ENCODE peak calls at places on chromosomes 6 and 20, in ten cellular contexts. One of them, this sample, is unnamed.

GRCh38 chr6:11918021-11918738 is 93.9 kb upstream of the HIVEP1 start:
- DNase-seq in left ventricle myocardium inferior: no peak
- DNase-seq in NB4: no peak
- DNase-seq in activated B cell treated with CpG ODN at 0.5 μM for 24 hours: no peak
- DNase-seq in body of pancreas: no peak
- DNase-seq in ovary: no peak
- DNase-seq in CD4-positive, alpha-beta T cell: no peak
- DNase-seq in psoas muscle: no peak
- DNase-seq in SK-N-SH: peak; percentile 32
- DNase-seq in left lung: no peak
- DNase-seq in this sample: no peak

GRCh38 chr20:34076952-34077351 is 35.1 kb downstream of the EIF2S2 start:
- DNase-seq in left ventricle myocardium inferior: no peak
- DNase-seq in NB4: no peak
- DNase-seq in activated B cell treated with CpG ODN at 0.5 μM for 24 hours: no peak
- DNase-seq in body of pancreas: no peak
- DNase-seq in ovary: no peak
- DNase-seq in CD4-positive, alpha-beta T cell: no peak
- DNase-seq in psoas muscle: no peak
- DNase-seq in SK-N-SH: no peak
- DNase-seq in left lung: no peak
- DNase-seq in this sample: no peak

GRCh38 chr20:63895202-63895885 is 418 bp downstream of the DNAJC5 start:
- DNase-seq in left ventricle myocardium inferior: no peak
- DNase-seq in NB4: no peak
- DNase-seq in activated B cell treated with CpG ODN at 0.5 μM for 24 hours: no peak
- DNase-seq in body of pancreas: no peak
- DNase-seq in ovary: peak; percentile 41
- DNase-seq in CD4-positive, alpha-beta T cell: no peak
- DNase-seq in psoas muscle: no peak
- DNase-seq in SK-N-SH: no peak
- DNase-seq in left lung: no peak
- DNase-seq in this sample: no peak

GRCh38 chr6:89242574-89243330 is 25.6 kb upstream of the GABRR1 start:
- DNase-seq in left ventricle myocardium inferior: no peak
- DNase-seq in NB4: peak; percentile 65
- DNase-seq in activated B cell treated with CpG ODN at 0.5 μM for 24 hours: no peak
- DNase-seq in body of pancreas: peak; percentile 7
- DNase-seq in ovary: no peak
- DNase-seq in CD4-positive, alpha-beta T cell: no peak
- DNase-seq in psoas muscle: no peak
- DNase-seq in SK-N-SH: peak; percentile 61
- DNase-seq in left lung: no peak
- DNase-seq in this sample: no peak

GRCh38 chr20:36259177-36259835 is 23.0 kb downstream of the AAR2 start:
- DNase-seq in left ventricle myocardium inferior: no peak
- DNase-seq in NB4: no peak
- DNase-seq in activated B cell treated with CpG ODN at 0.5 μM for 24 hours: no peak
- DNase-seq in body of pancreas: no peak
- DNase-seq in ovary: no peak
- DNase-seq in CD4-positive, alpha-beta T cell: no peak
- DNase-seq in psoas muscle: no peak
- DNase-seq in SK-N-SH: no peak
- DNase-seq in left lung: no peak
- DNase-seq in this sample: no peak

GRCh38 chr20:23692725-23693124 is 3.9 kb upstream of the CST4 start:
- DNase-seq in left ventricle myocardium inferior: no peak
- DNase-seq in NB4: no peak
- DNase-seq in activated B cell treated with CpG ODN at 0.5 μM for 24 hours: no peak
- DNase-seq in body of pancreas: no peak
- DNase-seq in ovary: no peak
- DNase-seq in CD4-positive, alpha-beta T cell: no peak
- DNase-seq in psoas muscle: no peak
- DNase-seq in SK-N-SH: no peak
- DNase-seq in left lung: no peak
- DNase-seq in this sample: no peak

GRCh38 chr20:51402201-51402600 is 140.3 kb downstream of the NFATC2 start:
- DNase-seq in left ventricle myocardium inferior: no peak
- DNase-seq in NB4: peak; percentile 56
- DNase-seq in activated B cell treated with CpG ODN at 0.5 μM for 24 hours: no peak
- DNase-seq in body of pancreas: no peak
- DNase-seq in ovary: no peak
- DNase-seq in CD4-positive, alpha-beta T cell: peak; percentile 61
- DNase-seq in psoas muscle: no peak
- DNase-seq in SK-N-SH: no peak
- DNase-seq in left lung: no peak
- DNase-seq in this sample: no peak

GRCh38 chr20:18840248-18840645 is 26.7 kb downstream of the SCP2D1 start:
- DNase-seq in left ventricle myocardium inferior: no peak
- DNase-seq in NB4: no peak
- DNase-seq in activated B cell treated with CpG ODN at 0.5 μM for 24 hours: no peak
- DNase-seq in body of pancreas: no peak
- DNase-seq in ovary: no peak
- DNase-seq in CD4-positive, alpha-beta T cell: no peak
- DNase-seq in psoas muscle: no peak
- DNase-seq in SK-N-SH: no peak
- DNase-seq in left lung: no peak
- DNase-seq in this sample: no peak

GRCh38 chr6:28643017-28643740 is 117.5 kb downstream of the GPX5 start:
- DNase-seq in left ventricle myocardium inferior: no peak
- DNase-seq in NB4: peak; percentile 90
- DNase-seq in activated B cell treated with CpG ODN at 0.5 μM for 24 hours: no peak
- DNase-seq in body of pancreas: no peak
- DNase-seq in ovary: no peak
- DNase-seq in CD4-positive, alpha-beta T cell: no peak
- DNase-seq in psoas muscle: no peak
- DNase-seq in SK-N-SH: peak; percentile 38
- DNase-seq in left lung: no peak
- DNase-seq in this sample: no peak

GRCh38 chr6:118469468-118469867 is 78.6 kb upstream of the PLN start:
- DNase-seq in left ventricle myocardium inferior: no peak
- DNase-seq in NB4: peak; percentile 21
- DNase-seq in activated B cell treated with CpG ODN at 0.5 μM for 24 hours: no peak
- DNase-seq in body of pancreas: no peak
- DNase-seq in ovary: no peak
- DNase-seq in CD4-positive, alpha-beta T cell: no peak
- DNase-seq in psoas muscle: no peak
- DNase-seq in SK-N-SH: no peak
- DNase-seq in left lung: no peak
- DNase-seq in this sample: no peak

GRCh38 chr6:125104425-125104824 is 49.1 kb upstream of the TPD52L1 start:
- DNase-seq in left ventricle myocardium inferior: no peak
- DNase-seq in NB4: no peak
- DNase-seq in activated B cell treated with CpG ODN at 0.5 μM for 24 hours: no peak
- DNase-seq in body of pancreas: no peak
- DNase-seq in ovary: no peak
- DNase-seq in CD4-positive, alpha-beta T cell: no peak
- DNase-seq in psoas muscle: no peak
- DNase-seq in SK-N-SH: no peak
- DNase-seq in left lung: no peak
- DNase-seq in this sample: no peak

GRCh38 chr6:13874191-13874549 is 50.6 kb upstream of the RNF182 start:
- DNase-seq in left ventricle myocardium inferior: no peak
- DNase-seq in NB4: no peak
- DNase-seq in activated B cell treated with CpG ODN at 0.5 μM for 24 hours: no peak
- DNase-seq in body of pancreas: no peak
- DNase-seq in ovary: no peak
- DNase-seq in CD4-positive, alpha-beta T cell: no peak
- DNase-seq in psoas muscle: no peak
- DNase-seq in SK-N-SH: no peak
- DNase-seq in left lung: no peak
- DNase-seq in this sample: no peak

GRCh38 chr6:30747300-30747687 is 2.9 kb upstream of the IER3 start:
- DNase-seq in left ventricle myocardium inferior: no peak
- DNase-seq in NB4: no peak
- DNase-seq in activated B cell treated with CpG ODN at 0.5 μM for 24 hours: no peak
- DNase-seq in body of pancreas: no peak
- DNase-seq in ovary: no peak
- DNase-seq in CD4-positive, alpha-beta T cell: no peak
- DNase-seq in psoas muscle: no peak
- DNase-seq in SK-N-SH: no peak
- DNase-seq in left lung: no peak
- DNase-seq in this sample: no peak
- TF ChIP-seq CTCF in left ventricle myocardium inferior: no peak
- TF ChIP-seq CTCF in NB4: no peak
- TF ChIP-seq CTCF in activated B cell treated with CpG ODN at 0.5 μM for 24 hours: no peak
- TF ChIP-seq CTCF in body of pancreas: no peak
- TF ChIP-seq CTCF in ovary: no peak
- TF ChIP-seq CTCF in CD4-positive, alpha-beta T cell: no peak
- TF ChIP-seq CTCF in psoas muscle: no peak
- TF ChIP-seq CTCF in SK-N-SH: no peak
- TF ChIP-seq CTCF in left lung: no peak
- TF ChIP-seq CTCF in this sample: no peak

GRCh38 chr6:35419431-35419830 is 32.7 kb upstream of the FANCE start:
- DNase-seq in left ventricle myocardium inferior: no peak
- DNase-seq in NB4: peak; percentile 87
- DNase-seq in activated B cell treated with CpG ODN at 0.5 μM for 24 hours: no peak
- DNase-seq in body of pancreas: no peak
- DNase-seq in ovary: no peak
- DNase-seq in CD4-positive, alpha-beta T cell: peak; percentile 4
- DNase-seq in psoas muscle: no peak
- DNase-seq in SK-N-SH: no peak
- DNase-seq in left lung: no peak
- DNase-seq in this sample: no peak
- TF ChIP-seq CTCF in left ventricle myocardium inferior: no peak
- TF ChIP-seq CTCF in NB4: peak; percentile 64
- TF ChIP-seq CTCF in activated B cell treated with CpG ODN at 0.5 μM for 24 hours: no peak
- TF ChIP-seq CTCF in body of pancreas: no peak
- TF ChIP-seq CTCF in ovary: no peak
- TF ChIP-seq CTCF in CD4-positive, alpha-beta T cell: peak; percentile 26
- TF ChIP-seq CTCF in psoas muscle: no peak
- TF ChIP-seq CTCF in SK-N-SH: peak; percentile 23
- TF ChIP-seq CTCF in left lung: no peak
- TF ChIP-seq CTCF in this sample: peak; percentile 12

GRCh38 chr6:77177470-77177869 is 285.8 kb downstream of the HTR1B start:
- DNase-seq in left ventricle myocardium inferior: no peak
- DNase-seq in NB4: no peak
- DNase-seq in activated B cell treated with CpG ODN at 0.5 μM for 24 hours: no peak
- DNase-seq in body of pancreas: no peak
- DNase-seq in ovary: no peak
- DNase-seq in CD4-positive, alpha-beta T cell: no peak
- DNase-seq in psoas muscle: no peak
- DNase-seq in SK-N-SH: no peak
- DNase-seq in left lung: no peak
- DNase-seq in this sample: no peak

GRCh38 chr6:77172578-77172977 is 290.7 kb downstream of the HTR1B start:
- DNase-seq in left ventricle myocardium inferior: no peak
- DNase-seq in NB4: no peak
- DNase-seq in activated B cell treated with CpG ODN at 0.5 μM for 24 hours: no peak
- DNase-seq in body of pancreas: no peak
- DNase-seq in ovary: no peak
- DNase-seq in CD4-positive, alpha-beta T cell: no peak
- DNase-seq in psoas muscle: no peak
- DNase-seq in SK-N-SH: no peak
- DNase-seq in left lung: peak; percentile 47
- DNase-seq in this sample: no peak

GRCh38 chr6:77178821-77179220 is 284.5 kb downstream of the HTR1B start:
- DNase-seq in left ventricle myocardium inferior: no peak
- DNase-seq in NB4: no peak
- DNase-seq in activated B cell treated with CpG ODN at 0.5 μM for 24 hours: no peak
- DNase-seq in body of pancreas: no peak
- DNase-seq in ovary: no peak
- DNase-seq in CD4-positive, alpha-beta T cell: no peak
- DNase-seq in psoas muscle: no peak
- DNase-seq in SK-N-SH: no peak
- DNase-seq in left lung: no peak
- DNase-seq in this sample: no peak

DNA sequence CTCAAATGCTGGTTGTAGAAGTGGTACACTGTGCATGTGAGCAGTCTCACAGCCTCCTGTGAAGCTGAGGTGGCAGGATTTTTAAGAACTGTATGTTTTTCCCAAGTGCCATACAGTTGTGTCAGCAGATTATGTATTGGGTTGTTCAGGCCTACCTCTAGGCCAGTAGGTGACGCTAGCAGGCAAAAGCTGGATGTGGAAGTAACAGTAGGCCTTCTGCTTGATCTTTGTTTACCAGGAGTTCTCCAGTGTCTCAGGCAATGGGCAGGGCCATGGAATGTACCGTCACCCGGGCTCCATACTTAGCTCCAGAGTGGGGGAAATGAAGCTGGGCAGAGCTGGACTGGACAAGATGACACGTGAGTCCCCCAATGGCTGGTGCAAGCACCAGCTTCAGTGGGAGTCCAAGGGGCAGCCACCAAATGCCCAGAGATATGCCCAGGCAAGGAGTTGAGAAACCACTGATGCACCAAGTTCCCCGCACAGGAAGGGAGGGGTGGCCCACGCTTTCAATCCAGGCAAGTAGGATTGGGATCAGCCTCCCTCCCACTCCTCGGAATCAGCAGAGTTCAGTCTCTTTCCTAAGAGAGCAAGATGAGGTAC is 289.7 kb downstream of the HTR1B start:
- DNase-seq in left ventricle myocardium inferior: no peak
- DNase-seq in NB4: peak; percentile 8
- DNase-seq in activated B cell treated with CpG ODN at 0.5 μM for 24 hours: no peak
- DNase-seq in body of pancreas: no peak
- DNase-seq in ovary: no peak
- DNase-seq in CD4-positive, alpha-beta T cell: no peak
- DNase-seq in psoas muscle: no peak
- DNase-seq in SK-N-SH: peak; percentile 1
- DNase-seq in left lung: peak; percentile 23
- DNase-seq in this sample: no peak
- TF ChIP-seq CTCF in left ventricle myocardium inferior: no peak
- TF ChIP-seq CTCF in NB4: no peak
- TF ChIP-seq CTCF in activated B cell treated with CpG ODN at 0.5 μM for 24 hours: no peak
- TF ChIP-seq CTCF in body of pancreas: no peak
- TF ChIP-seq CTCF in ovary: no peak
- TF ChIP-seq CTCF in CD4-positive, alpha-beta T cell: no peak
- TF ChIP-seq CTCF in psoas muscle: no peak
- TF ChIP-seq CTCF in SK-N-SH: peak; percentile 55
- TF ChIP-seq CTCF in left lung: no peak
- TF ChIP-seq CTCF in this sample: no peak

GRCh38 chr6:108820011-108820410 is 28.2 kb upstream of the ARMC2 start:
- DNase-seq in left ventricle myocardium inferior: no peak
- DNase-seq in NB4: no peak
- DNase-seq in activated B cell treated with CpG ODN at 0.5 μM for 24 hours: no peak
- DNase-seq in body of pancreas: no peak
- DNase-seq in ovary: no peak
- DNase-seq in CD4-positive, alpha-beta T cell: no peak
- DNase-seq in psoas muscle: no peak
- DNase-seq in SK-N-SH: no peak
- DNase-seq in left lung: no peak
- DNase-seq in this sample: no peak

GRCh38 chr6:108831104-108831503 is 17.1 kb upstream of the ARMC2 start:
- DNase-seq in left ventricle myocardium inferior: no peak
- DNase-seq in NB4: no peak
- DNase-seq in activated B cell treated with CpG ODN at 0.5 μM for 24 hours: no peak
- DNase-seq in body of pancreas: no peak
- DNase-seq in ovary: peak; percentile 50
- DNase-seq in CD4-positive, alpha-beta T cell: no peak
- DNase-seq in psoas muscle: no peak
- DNase-seq in SK-N-SH: peak; percentile 57
- DNase-seq in left lung: no peak
- DNase-seq in this sample: no peak

DNA sequence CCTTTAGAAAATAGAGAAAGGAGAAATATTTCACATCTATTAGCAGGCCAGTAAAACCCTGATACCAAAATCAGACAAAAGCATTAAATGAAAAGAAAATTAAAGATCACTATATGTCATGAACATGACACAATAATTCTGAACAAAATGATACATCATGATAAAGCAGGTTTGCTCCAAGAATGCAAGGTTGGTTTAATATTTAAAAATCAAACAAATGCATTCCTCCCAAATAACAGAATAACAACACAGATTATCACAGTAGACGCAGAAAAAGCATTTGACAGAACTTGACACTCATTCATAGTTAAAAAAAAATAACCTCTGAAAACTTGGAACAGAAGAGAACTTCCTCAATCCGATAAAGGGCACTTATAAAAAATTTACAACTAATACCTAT is 22.9 kb upstream of the ARMC2 start:
- DNase-seq in left ventricle myocardium inferior: no peak
- DNase-seq in NB4: no peak
- DNase-seq in activated B cell treated with CpG ODN at 0.5 μM for 24 hours: no peak
- DNase-seq in body of pancreas: no peak
- DNase-seq in ovary: no peak
- DNase-seq in CD4-positive, alpha-beta T cell: no peak
- DNase-seq in psoas muscle: no peak
- DNase-seq in SK-N-SH: no peak
- DNase-seq in left lung: no peak
- DNase-seq in this sample: no peak
- TF ChIP-seq CTCF in left ventricle myocardium inferior: no peak
- TF ChIP-seq CTCF in NB4: no peak
- TF ChIP-seq CTCF in activated B cell treated with CpG ODN at 0.5 μM for 24 hours: no peak
- TF ChIP-seq CTCF in body of pancreas: no peak
- TF ChIP-seq CTCF in ovary: no peak
- TF ChIP-seq CTCF in CD4-positive, alpha-beta T cell: no peak
- TF ChIP-seq CTCF in psoas muscle: no peak
- TF ChIP-seq CTCF in SK-N-SH: no peak
- TF ChIP-seq CTCF in left lung: no peak
- TF ChIP-seq CTCF in this sample: no peak